ENCODE peak calls at places on chromosome 3, in four cellular contexts. P is A549, Y is GM12878, N is HepG2. F is an unnamed sample.

GRCh38 chr3:195038161-195038560 is 232.8 kb downstream of the XXYLT1 start:
- DNase-seq in P (no peak), Y (no peak), N (no peak), F (no peak)

GRCh38 chr3:142846779-142847577 is 41.9 kb downstream of the PCOLCE2 start:
- DNase-seq in P (no peak), N (peak), Y (no peak), F (no peak)

GRCh38 chr3:160473978-160474377 is 24.4 kb upstream of the TRIM59 start:
- DNase-seq in P (no peak), Y (no peak), N (no peak), F (no peak)

GRCh38 chr3:148379763-148380162 is 317.9 kb upstream of the AGTR1 start:
- DNase-seq in P (peak), Y (no peak), N (peak), F (no peak)

GRCh38 chr3:195932418-195933043 is 24.2 kb upstream of the TNK2 start:
- DNase-seq in Y (no peak), P (no peak), N (no peak), F (no peak)

GRCh38 chr3:195546130-195546560 is 3.0 kb upstream of the PPP1R2 start:
- DNase-seq in P (peak), N (peak), Y (no peak), F (no peak)

GRCh38 chr3:109023656-109024254 is 70.1 kb upstream of the GUCA1C start:
- DNase-seq in Y (peak), N (peak), P (peak), F (peak)

GRCh38 chr3:12994607-12995388 is 78.4 kb downstream of the IQSEC1 start:
- DNase-seq in Y (no peak), N (peak), P (peak), F (peak)

GRCh38 chr3:126543457-126544090 is 15.2 kb downstream of the C3orf22 start:
- DNase-seq in N (no peak), P (no peak), Y (no peak), F (no peak)

GRCh38 chr3:113070226-113071220 is 79.7 kb downstream of the GTPBP8 start:
- DNase-seq in Y (no peak), P (peak), N (peak), F (no peak)

GRCh38 chr3:133127381-133127780 is 89.2 kb downstream of the TMEM108 start:
- DNase-seq in P (no peak), N (no peak), Y (no peak), F (no peak)

GRCh38 chr3:55569033-55569518 is 82.0 kb upstream of the WNT5A start:
- DNase-seq in N (no peak), P (no peak), Y (no peak), F (no peak)

GRCh38 chr3:468172-468571 is 271.6 kb downstream of the CHL1 start:
- DNase-seq in P (no peak), Y (no peak), N (no peak), F (no peak)
- TF ChIP-seq CTCF in P (peak), Y (peak), N (no peak), F (no peak)

DNA sequence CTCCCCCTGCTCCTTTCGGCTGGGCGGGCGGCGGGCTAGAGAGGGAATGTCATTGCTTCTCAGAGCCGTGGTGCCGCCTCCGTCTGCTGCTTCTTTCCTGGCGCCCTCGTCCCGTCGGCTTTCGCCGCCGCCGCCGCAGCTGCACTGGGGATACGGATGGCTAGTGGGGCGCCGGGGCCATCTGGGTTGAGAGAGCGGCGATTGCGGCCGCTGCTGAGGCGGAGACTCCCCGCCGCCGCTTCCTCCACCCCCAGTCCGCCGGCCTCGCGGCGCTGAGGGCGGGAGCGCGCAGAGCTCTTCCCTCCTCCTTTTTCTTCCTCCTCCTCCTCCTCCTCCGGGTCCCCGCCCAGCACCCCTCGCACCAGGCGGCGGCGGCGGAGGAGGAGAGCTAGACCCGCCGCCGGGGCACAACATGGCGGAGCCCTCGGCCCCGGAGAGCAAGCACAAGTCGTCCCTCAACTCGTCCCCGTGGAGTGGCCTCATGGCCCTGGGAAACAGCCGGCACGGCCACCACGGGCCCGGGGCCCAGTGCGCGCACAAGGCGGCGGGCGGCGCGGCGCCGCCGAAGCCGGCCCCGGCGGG is at the start of gene STT3B:
- DNase-seq in P (peak), N (peak), Y (peak), F (peak)
- TF ChIP-seq CHD4 in P (no peak), N (no peak), Y (no peak), F (no peak)

GRCh38 chr3:70065666-70066253 is 66.2 kb downstream of the SAMMSON start:
- DNase-seq in Y (no peak), N (no peak), P (peak), F (no peak)
- TF ChIP-seq CTCF in Y (peak), N (peak), P (peak), F (no peak)

DNA sequence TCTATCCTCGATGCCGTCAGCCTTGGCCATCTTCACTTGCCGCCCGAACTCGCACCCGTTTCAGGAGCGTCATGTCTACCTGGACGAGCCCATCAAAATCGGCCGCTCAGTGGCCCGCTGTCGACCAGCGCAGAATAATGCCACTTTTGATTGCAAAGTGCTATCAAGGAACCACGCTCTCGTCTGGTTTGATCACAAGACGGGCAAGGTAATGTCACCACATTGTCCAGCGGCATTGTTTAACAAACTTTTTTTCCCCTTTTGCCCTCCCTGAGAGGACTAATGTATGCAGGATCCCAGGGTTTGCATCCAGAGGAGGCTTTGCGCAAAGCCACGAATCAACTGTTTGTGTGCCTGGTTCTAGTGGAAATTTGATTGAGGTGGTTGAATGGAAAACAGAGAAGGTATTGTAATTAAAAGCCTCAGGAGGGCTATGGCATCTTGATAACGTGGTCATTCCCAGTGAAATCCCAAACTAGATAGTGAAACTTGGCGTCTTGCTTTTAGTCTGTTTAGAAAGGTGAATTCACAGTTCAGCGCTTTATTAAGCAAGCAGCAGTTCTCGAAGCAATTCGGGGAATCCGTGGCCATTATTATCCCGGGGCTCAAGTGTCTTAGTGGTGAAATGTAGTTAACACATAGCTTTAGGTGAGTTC is 1.7 kb downstream of the SLMAP start:
- DNase-seq in P (peak), Y (no peak), N (peak), F (no peak)
- TF ChIP-seq CHD4 in P (no peak), Y (no peak), N (no peak), F (no peak)

DNA sequence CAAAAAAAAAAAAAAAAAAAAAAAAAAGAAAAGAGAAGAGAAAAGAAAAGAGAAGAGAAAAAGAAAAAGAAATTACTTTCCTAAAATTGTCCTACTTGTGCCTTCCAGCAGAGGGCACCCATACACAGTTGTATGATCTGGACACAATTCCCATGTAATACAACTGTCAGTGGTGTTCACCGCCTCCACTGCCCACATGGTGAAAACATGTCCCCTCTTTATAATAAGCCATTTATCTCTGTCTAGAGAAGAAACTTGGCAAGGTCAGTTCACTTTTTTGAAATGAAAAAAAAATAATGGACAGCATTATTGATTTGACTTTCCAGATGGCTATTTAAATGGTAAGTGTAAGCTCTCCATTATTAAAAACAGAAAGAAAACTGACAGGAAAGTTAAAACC is 459.4 kb downstream of the GBE1 start:
- DNase-seq in N (peak), P (peak), Y (no peak), F (peak)
- TF ChIP-seq CTCF in N (peak), P (peak), Y (peak), F (peak)

GRCh38 chr3:52246264-52246620 is 683 bp downstream of the PPM1M start:
- DNase-seq in N (no peak), Y (no peak), P (no peak), F (no peak)

GRCh38 chr3:52246728-52247454 is 1.3 kb downstream of the PPM1M start:
- DNase-seq in P (no peak), Y (no peak), N (no peak), F (no peak)

GRCh38 chr3:52244061-52244628 is 1.4 kb upstream of the PPM1M start:
- DNase-seq in Y (peak), N (no peak), P (no peak), F (no peak)

GRCh38 chr3:52247455-52248164 is 2.1 kb downstream of the PPM1M start:
- DNase-seq in N (no peak), P (no peak), Y (no peak), F (no peak)

DNA sequence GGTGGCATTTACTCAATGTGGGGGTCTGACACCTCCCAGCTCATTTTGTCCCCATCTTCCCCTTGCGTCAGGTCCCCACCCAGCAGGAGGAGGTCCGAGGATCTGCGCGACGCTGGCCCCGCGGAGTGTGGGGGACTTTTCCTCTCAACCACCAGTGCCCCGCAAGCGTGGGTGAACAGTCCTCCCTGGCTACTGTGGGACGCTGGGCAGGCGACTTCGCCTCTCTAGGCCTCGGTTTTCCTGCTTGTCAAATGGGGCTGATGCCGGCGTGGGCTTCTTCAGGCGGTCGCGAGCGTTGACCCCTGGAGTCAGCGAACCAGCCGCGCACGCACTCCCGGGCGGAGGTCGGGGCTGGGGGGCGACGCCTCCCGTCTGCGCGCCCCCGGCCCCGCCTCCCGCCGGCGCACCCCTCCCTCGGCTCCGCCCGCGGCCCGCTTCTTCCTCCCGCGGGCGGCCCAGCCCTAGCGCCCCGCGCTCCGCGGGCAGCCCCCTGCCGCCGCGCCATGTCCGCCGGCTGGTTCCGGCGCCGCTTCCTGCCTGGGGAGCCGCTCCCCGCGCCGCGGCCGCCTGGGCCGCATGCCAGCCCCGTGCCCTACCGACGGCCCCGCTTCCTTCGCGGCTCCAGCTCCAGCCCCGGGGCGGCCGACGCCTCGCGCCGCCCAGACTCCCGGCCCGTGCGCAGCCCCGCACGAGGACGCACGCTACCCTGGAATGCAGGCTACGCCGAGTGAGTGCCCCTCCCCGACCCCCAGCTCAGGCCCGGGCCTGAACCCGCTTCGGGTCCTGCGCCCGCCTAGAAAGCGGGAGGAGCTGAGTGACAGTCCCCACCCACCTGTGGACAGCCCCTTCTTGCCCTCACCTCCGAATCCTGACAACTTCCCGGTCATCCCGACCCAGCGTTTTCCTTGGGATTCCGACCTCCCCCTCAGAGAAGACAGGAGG is at the start of gene PPM1M:
- DNase-seq in N (no peak), Y (no peak), P (peak), F (peak)
- TF ChIP-seq CHD4 in N (no peak), Y (no peak), P (no peak), F (no peak)

F was measured in K562.